ENCODE peak calls at places on chromosomes 7 and 10, in ten cellular contexts. K is cardiac muscle cell, W is prostate gland, N is ovary, Q is breast epithelium, S is A549, J is heart left ventricle, H is HepG2, X is lung, Z is uterus. L is an unnamed sample.

GRCh38 chr10:52313350-52314006 is 603 bp upstream of the DKK1 start:
- DNase-seq in Q (no peak), Z (no peak), X (no peak), W (no peak), H (peak; percentile 52), J (no peak), S (no peak), K (no peak), N (no peak), L (no peak)

GRCh38 chr10:60798031-60798430 is 19.8 kb downstream of the CDK1 start:
- DNase-seq in H (no peak), K (no peak), N (no peak), S (peak; percentile 32), J (no peak), W (no peak), Z (no peak), X (no peak), Q (no peak), L (no peak)

GRCh38 chr10:96789571-96790108 is 42.5 kb upstream of the LCOR start:
- DNase-seq in W (no peak), J (peak; percentile 61), H (no peak), X (no peak), N (no peak), Q (no peak), S (no peak), Z (no peak), K (no peak), L (no peak)

GRCh38 chr7:7972128-7972527 is 3.5 kb downstream of the GLCCI1 start:
- DNase-seq in Q (no peak), H (no peak), J (no peak), Z (no peak), W (no peak), N (no peak), K (no peak), S (no peak), X (no peak), L (no peak)

GRCh38 chr10:30413996-30414576 is 19.9 kb upstream of the MAP3K8 start:
- DNase-seq in W (peak; percentile 56), J (no peak), Q (no peak), S (peak; percentile 84), N (no peak), Z (no peak), H (peak; percentile 70), X (no peak), K (peak; percentile 63), L (no peak)

GRCh38 chr7:143367972-143368371 is 5.5 kb upstream of the FAM131B start:
- DNase-seq in X (no peak), Z (no peak), Q (peak; percentile 66), N (no peak), K (no peak), S (peak; percentile 58), J (no peak), H (no peak), W (no peak), L (no peak)

GRCh38 chr10:130844264-130844761 is 467.2 kb downstream of the TCERG1L start:
- DNase-seq in Q (no peak), H (no peak), X (no peak), N (no peak), Z (no peak), J (no peak), S (no peak), W (no peak), K (no peak), L (peak; percentile 52)

GRCh38 chr10:107649249-107649648 is 484.7 kb upstream of the SORCS1 start:
- DNase-seq in H (no peak), J (no peak), Q (no peak), X (no peak), K (no peak), Z (no peak), W (no peak), N (no peak), S (no peak), L (no peak)

GRCh38 chr10:24793648-24794379 is 70.1 kb upstream of the ARHGAP21 start:
- DNase-seq in N (no peak), J (no peak), Z (no peak), X (no peak), W (no peak), S (no peak), Q (no peak), K (no peak), H (no peak), L (no peak)

GRCh38 chr10:24790599-24790998 is 66.9 kb upstream of the ARHGAP21 start:
- DNase-seq in X (no peak), N (no peak), W (no peak), J (no peak), S (no peak), H (no peak), K (no peak), Q (no peak), Z (no peak), L (no peak)

GRCh38 chr10:24784923-24785322 is 61.2 kb upstream of the ARHGAP21 start:
- DNase-seq in N (no peak), H (no peak), S (no peak), W (no peak), J (no peak), X (no peak), Z (no peak), K (no peak), Q (no peak), L (no peak)

GRCh38 chr10:24791129-24791733 is 67.5 kb upstream of the ARHGAP21 start:
- DNase-seq in J (no peak), Q (no peak), H (no peak), Z (no peak), S (no peak), K (no peak), X (no peak), W (no peak), N (no peak), L (no peak)

DNA sequence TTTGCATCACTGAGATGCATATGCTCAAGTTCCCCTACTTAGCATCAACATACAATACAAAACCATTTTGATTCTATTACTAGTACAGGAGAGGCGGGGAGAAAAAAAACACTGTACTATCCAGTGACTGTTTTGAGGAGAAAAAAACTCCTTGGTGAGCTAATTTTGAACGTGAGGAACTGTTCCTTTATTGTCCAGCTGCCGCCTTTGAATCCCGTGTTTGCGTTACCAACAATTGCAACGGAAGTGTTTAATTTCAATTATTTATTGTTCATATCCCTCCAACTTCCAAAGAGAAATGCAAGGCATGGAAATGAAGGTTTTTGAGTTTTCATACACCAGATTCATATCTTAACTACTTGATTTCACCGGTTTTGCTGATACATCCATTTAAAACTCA is 66.4 kb upstream of the ARHGAP21 start:
- DNase-seq in H (no peak), K (no peak), Z (no peak), X (no peak), S (no peak), J (no peak), N (no peak), Q (no peak), W (no peak), L (no peak)
- TF ChIP-seq CTCF in H (no peak), K (no peak), Z (no peak), X (no peak), S (no peak), J (no peak), N (no peak), Q (no peak), W (no peak), L (no peak)

GRCh38 chr7:114086906-114087651 is 168.3 kb upstream of the PPP1R3A start:
- DNase-seq in J (peak; percentile 24), S (no peak), N (peak; percentile 38), Z (peak; percentile 27), K (peak; percentile 26), H (no peak), Q (no peak), X (no peak), W (peak; percentile 10), L (no peak)

GRCh38 chr7:114085313-114085591 is 166.4 kb upstream of the PPP1R3A start:
- DNase-seq in J (no peak), K (no peak), H (no peak), Z (no peak), Q (no peak), W (no peak), S (no peak), X (no peak), N (no peak), L (no peak)

GRCh38 chr7:114085592-114086490 is 167.0 kb upstream of the PPP1R3A start:
- DNase-seq in N (peak; percentile 89), W (peak; percentile 79), S (peak; percentile 40), K (peak; percentile 52), H (no peak), X (peak; percentile 85), Q (peak; percentile 63), Z (peak; percentile 90), J (peak; percentile 84), L (peak; percentile 83)

GRCh38 chr7:114087674-114088539 is 169.1 kb upstream of the PPP1R3A start:
- DNase-seq in X (no peak), K (peak; percentile 15), Z (peak; percentile 27), J (no peak), H (no peak), W (peak; percentile 16), S (no peak), Q (no peak), N (peak; percentile 41), L (no peak)

DNA sequence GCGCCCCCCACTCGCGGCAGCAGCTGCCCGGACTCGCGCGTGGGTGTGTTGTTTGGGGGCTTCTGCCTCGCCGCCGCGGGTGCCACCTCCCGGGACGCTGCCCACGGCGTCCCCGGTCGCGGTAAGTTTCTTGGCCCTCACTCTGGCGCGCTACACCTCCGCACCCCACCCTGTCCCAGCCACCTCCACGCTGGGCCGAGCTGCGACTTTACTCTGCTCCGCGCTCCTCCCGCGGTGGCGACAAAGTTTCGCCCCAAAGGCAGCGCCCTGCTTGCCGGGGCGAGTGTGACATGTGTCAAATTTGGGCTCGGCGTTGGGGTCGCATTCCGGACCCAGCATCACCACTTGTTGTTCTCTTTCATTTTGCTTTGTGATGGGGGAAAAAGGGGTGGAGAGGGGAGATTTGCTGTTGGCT is 167.7 kb upstream of the PPP1R3A start:
- DNase-seq in H (no peak), X (no peak), Z (peak; percentile 16), Q (no peak), J (peak; percentile 43), W (peak; percentile 16), N (no peak), S (no peak), K (peak; percentile 30), L (no peak)
- H3K4me1 ChIP-seq in H (peaks cover 43% of the 10 kb centered on the region), X (no peaks in the 10 kb centered on the region), Z (no peaks in the 10 kb centered on the region), Q (no peaks in the 10 kb centered on the region), J (peaks cover 33% of the 10 kb centered on the region), W (no peaks in the 10 kb centered on the region), N (no peaks in the 10 kb centered on the region), S (peaks cover 41% of the 10 kb centered on the region), K (peaks cover 2% of the 10 kb centered on the region), L (peaks cover 37% of the 10 kb centered on the region)

DNA sequence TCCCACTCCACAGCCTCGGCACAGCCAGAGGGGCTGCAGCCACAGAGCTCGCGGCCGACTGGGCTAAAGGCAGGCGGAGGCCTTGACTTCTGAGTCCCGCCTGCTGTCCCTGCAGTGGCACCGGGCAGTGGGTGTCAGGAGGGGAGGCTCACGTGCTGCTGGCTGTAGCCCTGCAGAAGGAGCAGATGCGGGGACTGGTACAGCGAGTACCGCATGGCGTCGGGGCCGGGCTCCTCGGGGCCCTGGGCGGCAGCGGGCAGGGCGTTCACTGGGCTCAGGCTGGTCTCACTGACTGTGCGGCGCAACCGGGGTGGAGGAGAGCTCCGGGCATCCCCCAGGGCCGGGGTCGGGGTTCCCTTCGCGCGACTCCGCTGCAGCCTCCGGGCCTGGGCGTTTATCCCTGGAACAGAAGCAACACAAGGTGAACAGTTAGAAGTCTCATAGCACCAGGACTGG is 25.6 kb downstream of the PAPOLB start:
- DNase-seq in S (no peak), Q (no peak), J (no peak), Z (no peak), K (no peak), W (no peak), H (no peak), X (no peak), N (no peak), L (no peak)
- H3K27ac ChIP-seq in S (no peak overlapping the region), Q (no peak overlapping the region), J (no peak overlapping the region), Z (no peak overlapping the region), K (no peak overlapping the region), W (no peak overlapping the region), H (no peak overlapping the region), X (no peak overlapping the region), N (no peak overlapping the region), L (no peak overlapping the region)

GRCh38 chr10:61993676-61994401 is 92.3 kb downstream of the ARID5B start:
- DNase-seq in W (no peak), S (no peak), J (no peak), N (no peak), Z (no peak), Q (no peak), H (no peak), X (no peak), K (no peak), L (no peak)
- TF ChIP-seq CTCF in W (no peak), S (no peak), J (no peak), N (no peak), Z (no peak), Q (peak; percentile 31), H (no peak), X (no peak), K (no peak), L (no peak)

L was measured in right atrium auricular region.